ENCODE peak calls at places on chromosomes 6 and 20, in seven cellular contexts. W is HepG2, E is GM12878, G is SK-N-SH, F is HCT116, Q is H1, T is NT2/D1. K is an unnamed sample.

GRCh38 chr6:43809417-43810305 is 39.6 kb downstream of the VEGFA start:
- DNase-seq in G (no peak), F (no peak), T (no peak), W (peak; percentile 45), E (no peak), Q (no peak), K (peak; percentile 55)

GRCh38 chr6:31156647-31157046 is 955 bp downstream of the CCHCR1 start:
- DNase-seq in G (no peak), E (no peak), Q (no peak), F (no peak), T (no peak), W (no peak), K (no peak)

GRCh38 chr6:48101277-48101676 is 9.7 kb downstream of the PTCHD4 start:
- DNase-seq in Q (no peak), W (no peak), E (no peak), T (no peak), G (no peak), F (no peak), K (no peak)

GRCh38 chr6:137852346-137852745 is 14.7 kb upstream of the TNFAIP3 start:
- DNase-seq in F (no peak), E (no peak), T (no peak), G (no peak), W (no peak), Q (no peak), K (no peak)

GRCh38 chr6:13923527-13924145 is 1.1 kb upstream of the RNF182 start:
- DNase-seq in F (no peak), E (no peak), T (no peak), Q (no peak), W (no peak), G (no peak), K (peak; percentile 47)

GRCh38 chr20:40370800-40371199 is 318.2 kb downstream of the MAFB start:
- DNase-seq in W (no peak), T (no peak), G (no peak), F (no peak), Q (no peak), E (no peak), K (no peak)

GRCh38 chr20:10078403-10078802 is 43.6 kb downstream of the ANKEF1 start:
- DNase-seq in W (no peak), T (no peak), E (no peak), G (no peak), F (no peak), Q (no peak), K (no peak)

GRCh38 chr6:2616796-2617195 is 133.9 kb downstream of the MYLK4 start:
- DNase-seq in G (no peak), F (no peak), Q (no peak), W (no peak), T (no peak), E (no peak), K (no peak)

GRCh38 chr6:43834528-43835145 is 64.6 kb downstream of the VEGFA start:
- DNase-seq in W (no peak), Q (no peak), E (no peak), G (no peak), T (no peak), F (no peak), K (no peak)

GRCh38 chr6:159097256-159097655 is 52.5 kb upstream of the TAGAP start:
- DNase-seq in W (no peak), T (no peak), G (no peak), Q (no peak), F (no peak), E (no peak), K (no peak)

GRCh38 chr20:44736170-44737021 is 9.3 kb upstream of the KCNK15 start:
- DNase-seq in W (peak; percentile 96), F (peak; percentile 89), E (no peak), Q (peak; percentile 77), G (no peak), T (peak; percentile 74), K (peak; percentile 74)

GRCh38 chr20:62916703-62917476 is 9.4 kb downstream of the DIDO1 start:
- DNase-seq in W (peak; percentile 96), G (no peak), T (no peak), F (no peak), E (no peak), Q (no peak), K (no peak)

GRCh38 chr6:113707194-113707593 is 150.0 kb upstream of the MARCKS start:
- DNase-seq in F (no peak), W (no peak), E (no peak), Q (no peak), T (no peak), G (no peak), K (no peak)

GRCh38 chr6:40845588-40845987 is 193.4 kb downstream of the UNC5CL start:
- DNase-seq in E (no peak), W (peak; percentile 48), T (peak; percentile 52), F (peak; percentile 31), Q (peak; percentile 25), G (no peak), K (peak; percentile 28)

GRCh38 chr20:3101737-3102574 is 17.4 kb upstream of the AVP start:
- DNase-seq in E (peak; percentile 5), W (no peak), G (no peak), F (no peak), Q (no peak), T (no peak), K (no peak)

GRCh38 chr20:57389695-57390603 is 1.2 kb upstream of the RBM38 start:
- DNase-seq in T (no peak), E (no peak), Q (no peak), F (no peak), G (no peak), W (no peak), K (peak; percentile 73)

DNA sequence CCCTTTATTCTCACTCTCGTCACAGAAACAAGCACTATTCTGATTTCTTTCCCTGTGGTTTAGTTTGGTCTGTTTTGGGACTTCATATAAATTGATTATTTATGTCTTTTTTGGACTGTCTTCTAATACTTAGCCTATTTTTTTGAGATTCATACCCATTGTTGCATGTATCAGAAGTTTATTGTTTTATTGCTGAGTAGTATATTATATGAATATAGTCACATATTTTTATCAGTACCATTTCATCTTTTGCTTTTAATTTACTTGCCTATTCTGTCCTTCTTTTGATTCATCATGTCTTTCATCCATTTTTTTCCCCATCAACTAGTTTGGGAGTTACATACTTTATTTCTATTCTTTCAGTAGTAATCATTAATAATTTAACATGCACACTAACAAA is 112.0 kb downstream of the ID4 start:
- DNase-seq in W (no peak), E (no peak), T (no peak), F (no peak), G (no peak), Q (no peak), K (no peak)
- TF ChIP-seq YY1 in W (no peak), E (no peak), T (no peak), F (no peak), G (no peak), Q (no peak), K (no peak)

GRCh38 chr6:85418059-85418458 is 31.8 kb upstream of the NT5E start:
- DNase-seq in T (no peak), E (no peak), W (no peak), G (no peak), F (no peak), Q (no peak), K (no peak)
- TF ChIP-seq YY1 in T (no peak), E (no peak), W (no peak), G (no peak), F (no peak), Q (no peak), K (no peak)

GRCh38 chr6:119348308-119349040 is 1.1 kb downstream of the MAN1A1 start:
- DNase-seq in G (peak; percentile 82), T (no peak), Q (no peak), E (no peak), F (no peak), W (peak; percentile 80), K (peak; percentile 39)
- TF ChIP-seq YY1 in G (no peak), T (no peak), Q (no peak), E (peak; percentile 3), F (no peak), W (peak; percentile 78), K (no peak)

GRCh38 chr6:115891111-115891669 is 169.5 kb downstream of the FRK start:
- DNase-seq in T (no peak), G (no peak), Q (no peak), E (peak; percentile 70), W (no peak), F (peak; percentile 15), K (no peak)

GRCh38 chr6:115896538-115897129 is 164.1 kb downstream of the FRK start:
- DNase-seq in Q (no peak), G (peak; percentile 58), W (peak; percentile 14), E (no peak), T (peak; percentile 5), F (peak; percentile 34), K (peak; percentile 28)

GRCh38 chr6:115891704-115892225 is 168.9 kb downstream of the FRK start:
- DNase-seq in W (no peak), F (no peak), E (no peak), G (peak; percentile 24), Q (no peak), T (no peak), K (no peak)

GRCh38 chr6:115898246-115898645 is 162.4 kb downstream of the FRK start:
- DNase-seq in T (no peak), G (no peak), F (no peak), Q (no peak), E (no peak), W (no peak), K (no peak)

DNA sequence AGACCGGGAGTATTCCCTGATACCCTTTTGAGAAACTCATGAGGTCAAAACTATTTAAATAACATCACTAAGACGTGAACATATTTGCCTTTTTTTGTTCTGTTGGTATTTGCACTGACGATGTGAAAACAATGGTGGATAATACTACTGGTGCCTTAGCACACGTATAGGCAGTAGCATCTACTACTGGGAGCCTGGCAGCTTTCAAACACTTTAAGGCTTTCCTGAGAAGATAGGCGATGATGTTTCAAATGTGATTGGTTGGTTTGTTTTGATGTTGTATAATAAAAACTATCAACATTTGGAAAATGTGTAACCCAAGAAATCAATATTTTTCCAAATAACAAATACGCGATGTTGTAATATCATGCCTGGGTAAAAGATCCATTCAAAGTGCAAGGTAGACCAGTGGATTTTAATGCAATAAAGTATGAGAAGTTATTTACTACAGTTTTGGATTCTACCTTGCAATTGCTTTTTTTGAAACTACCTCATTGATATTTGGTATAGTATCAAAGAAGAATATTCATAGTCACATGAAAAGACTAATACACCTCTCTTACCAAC is 166.2 kb downstream of the FRK start:
- DNase-seq in E (no peak), T (no peak), G (no peak), F (no peak), W (no peak), Q (no peak), K (no peak)
- TF ChIP-seq YY1 in E (no peak), T (no peak), G (no peak), F (no peak), W (no peak), Q (no peak), K (no peak)

DNA sequence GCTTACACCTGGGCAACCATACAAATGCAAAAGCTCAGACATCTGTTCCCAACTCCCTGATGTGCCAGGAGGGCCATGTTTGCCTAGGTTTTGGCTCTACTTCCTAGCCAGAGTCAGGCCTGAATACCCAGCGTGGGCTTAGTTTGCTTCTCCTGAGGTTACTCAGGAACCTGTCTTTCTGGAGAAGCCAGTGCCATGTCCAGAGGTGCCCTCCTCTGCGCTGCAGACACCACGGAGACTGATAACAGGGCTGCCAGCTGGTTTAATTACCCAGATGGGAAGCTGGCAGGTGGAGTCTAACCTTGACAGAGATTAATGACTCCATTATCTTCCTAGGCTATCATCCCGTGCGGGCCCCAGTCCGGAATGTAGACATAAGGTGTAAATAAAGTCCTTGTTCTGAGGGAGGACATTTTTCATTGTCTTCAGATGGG is 29.1 kb upstream of the ZNFX1 start:
- DNase-seq in E (no peak), F (no peak), G (peak; percentile 28), Q (no peak), T (no peak), W (peak; percentile 60), K (no peak)
- TF ChIP-seq YY1 in E (no peak), F (no peak), G (no peak), Q (no peak), T (no peak), W (no peak), K (no peak)